ENCODE peak calls at places on chromosomes 11 and 22, in six cellular contexts. F is sigmoid colon, D is ovary, Q is tibial nerve, N is A549, M is lower leg skin. O is an unnamed sample.

GRCh38 chr11:1157645-1158591 is at the start of gene MUC5AC:
- DNase-seq in F (no peak), D (peak), Q (no peak), N (peak), M (no peak), O (peak)

GRCh38 chr22:23119492-23120414 is 22.0 kb downstream of the RSPH14 start:
- DNase-seq in F (no peak), D (no peak), Q (no peak), N (no peak), M (no peak), O (no peak)

GRCh38 chr22:48689206-48689605 is 1138.5 kb downstream of the BRD1 start:
- DNase-seq in F (no peak), D (no peak), Q (no peak), N (no peak), M (no peak), O (peak)

GRCh38 chr11:1121343-1122331 is 36.1 kb upstream of the MUC5AC start:
- DNase-seq in F (peak), D (peak), Q (no peak), N (no peak), M (no peak), O (peak)

GRCh38 chr22:47534150-47535133 is 772.0 kb downstream of the TBC1D22A start:
- DNase-seq in F (no peak), D (no peak), Q (no peak), N (no peak), M (peak), O (no peak)

GRCh38 chr11:88341852-88342251 is 4.3 kb upstream of the CTSC start:
- DNase-seq in F (no peak), D (no peak), Q (no peak), N (peak), M (no peak), O (no peak)

GRCh38 chr11:73781303-73781702 is 6.4 kb upstream of the MRPL48 start:
- DNase-seq in F (no peak), D (no peak), Q (no peak), N (no peak), M (no peak), O (no peak)

GRCh38 chr11:69920500-69921428 is 101.5 kb upstream of the FGF3 start:
- DNase-seq in F (peak), D (peak), Q (peak), N (no peak), M (no peak), O (peak)

GRCh38 chr22:49202226-49202625 is 625.4 kb downstream of the BRD1 start:
- DNase-seq in F (peak), D (peak), Q (no peak), N (no peak), M (no peak), O (peak)

GRCh38 chr22:44947029-44947428 is 62.8 kb downstream of the PHF21B start:
- DNase-seq in F (no peak), D (no peak), Q (no peak), N (no peak), M (no peak), O (no peak)

GRCh38 chr22:27124336-27125023 is 467.1 kb downstream of the MIAT start:
- DNase-seq in F (peak), D (peak), Q (no peak), N (no peak), M (no peak), O (no peak)

GRCh38 chr11:107457558-107458271 is at the start of gene CWF19L2:
- DNase-seq in F (peak), D (peak), Q (peak), N (peak), M (peak), O (peak)
- TF ChIP-seq POLR2A in F (peak), D (peak), Q (no peak), N (peak), M (no peak), O (no peak)

GRCh38 chr11:82902880-82903279 is 1.3 kb downstream of the DDIAS start:
- DNase-seq in F (no peak), D (no peak), Q (no peak), N (no peak), M (no peak), O (no peak)

GRCh38 chr11:82900277-82901164 is at the start of gene PRCP:
- DNase-seq in F (peak), D (peak), Q (peak), N (peak), M (peak), O (peak)

GRCh38 chr11:82899957-82900276 is 313 bp downstream of the PRCP start:
- DNase-seq in F (no peak), D (no peak), Q (no peak), N (no peak), M (no peak), O (no peak)

GRCh38 chr11:82902086-82902485 is 550 bp downstream of the DDIAS start:
- DNase-seq in F (no peak), D (no peak), Q (no peak), N (no peak), M (no peak), O (no peak)

DNA sequence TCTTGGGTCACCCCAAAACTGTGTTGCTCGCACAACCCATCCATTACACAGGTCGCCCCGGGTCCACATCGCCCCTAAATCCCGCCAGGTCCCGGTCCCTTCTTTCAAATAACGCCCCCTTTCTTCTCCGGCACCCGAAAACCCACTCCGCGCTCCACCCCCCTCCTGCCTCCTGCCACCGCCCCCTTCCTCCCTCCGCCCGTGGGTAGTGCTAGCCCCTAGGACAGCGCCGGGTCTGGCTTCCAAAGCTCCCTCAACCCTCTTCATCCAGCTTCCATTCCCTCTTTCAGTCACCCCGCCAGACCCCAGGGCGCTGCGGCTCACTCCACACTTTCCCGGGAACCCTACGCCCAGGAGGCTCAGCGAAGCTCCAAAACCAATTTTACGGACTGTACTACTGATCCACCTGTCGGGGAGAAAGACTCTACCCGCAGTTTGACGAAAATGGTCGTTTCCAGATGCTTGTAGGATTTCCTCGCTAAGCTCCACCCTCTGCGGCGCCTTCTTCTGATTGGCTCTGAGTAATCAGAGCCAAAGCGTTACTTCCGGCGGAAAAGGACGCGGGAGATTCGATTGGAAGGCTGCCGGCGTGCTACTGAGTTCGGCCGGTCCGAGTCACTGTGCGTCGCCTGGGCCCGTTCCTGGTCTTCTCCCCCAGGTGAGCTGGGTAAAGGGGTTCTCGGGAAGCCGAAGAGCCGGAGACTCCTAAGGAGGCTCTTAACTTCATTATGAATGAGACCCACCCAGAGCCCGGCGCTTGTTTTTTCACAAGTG is at the start of gene DDIAS:
- DNase-seq in F (peak), D (peak), Q (peak), N (peak), M (peak), O (peak)
- TF ChIP-seq POLR2A in F (peak), D (peak), Q (peak), N (peak), M (no peak), O (no peak)

DNA sequence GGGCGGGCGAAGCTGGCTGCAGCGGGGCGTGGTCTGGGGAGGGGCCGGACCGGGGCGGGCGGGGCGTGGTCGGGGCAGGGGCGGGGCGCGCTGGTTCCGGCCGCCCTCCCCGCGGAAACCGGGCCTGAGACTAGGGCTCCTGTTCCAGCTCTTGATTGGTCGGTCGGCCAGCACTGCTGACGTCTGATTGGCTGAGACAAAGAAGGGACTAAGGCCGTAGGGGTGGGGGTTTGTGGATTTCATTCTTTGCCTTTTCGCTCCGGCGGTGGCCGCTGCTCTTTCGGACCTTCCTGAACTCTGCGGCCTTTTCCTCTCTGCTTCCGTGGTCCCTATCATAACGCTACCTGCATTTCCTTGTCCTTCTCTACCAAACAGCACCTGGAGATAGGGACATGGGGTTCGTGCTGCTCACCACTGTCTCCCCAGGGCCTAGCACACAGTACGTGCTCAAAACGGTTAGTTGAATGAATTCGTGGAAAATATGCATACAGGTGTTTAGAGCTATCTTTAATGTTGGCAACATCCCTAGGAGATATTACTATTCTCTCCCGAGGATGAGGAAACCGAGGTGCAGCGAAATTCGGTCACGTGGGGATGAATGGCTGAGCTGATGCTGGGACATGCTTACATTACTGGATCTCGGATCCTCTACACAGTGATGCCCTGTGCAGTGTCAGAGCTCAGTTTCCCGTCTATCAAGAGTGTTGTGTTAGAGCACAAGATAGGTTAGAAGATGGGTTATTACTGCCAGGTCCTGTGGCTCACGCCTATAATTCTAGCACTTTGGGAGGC is 62.8 kb downstream of the NFAM1 start:
- DNase-seq in F (peak), D (peak), Q (peak), N (peak), M (peak), O (peak)
- TF ChIP-seq POLR2A in F (no peak), D (no peak), Q (no peak), N (peak), M (no peak), O (no peak)

GRCh38 chr11:62444271-62444833 is 25.5 kb downstream of the SCGB1A1 start:
- DNase-seq in F (peak), D (peak), Q (peak), N (no peak), M (peak), O (peak)
- TF ChIP-seq POLR2A in F (no peak), D (no peak), Q (no peak), N (no peak), M (no peak), O (no peak)

DNA sequence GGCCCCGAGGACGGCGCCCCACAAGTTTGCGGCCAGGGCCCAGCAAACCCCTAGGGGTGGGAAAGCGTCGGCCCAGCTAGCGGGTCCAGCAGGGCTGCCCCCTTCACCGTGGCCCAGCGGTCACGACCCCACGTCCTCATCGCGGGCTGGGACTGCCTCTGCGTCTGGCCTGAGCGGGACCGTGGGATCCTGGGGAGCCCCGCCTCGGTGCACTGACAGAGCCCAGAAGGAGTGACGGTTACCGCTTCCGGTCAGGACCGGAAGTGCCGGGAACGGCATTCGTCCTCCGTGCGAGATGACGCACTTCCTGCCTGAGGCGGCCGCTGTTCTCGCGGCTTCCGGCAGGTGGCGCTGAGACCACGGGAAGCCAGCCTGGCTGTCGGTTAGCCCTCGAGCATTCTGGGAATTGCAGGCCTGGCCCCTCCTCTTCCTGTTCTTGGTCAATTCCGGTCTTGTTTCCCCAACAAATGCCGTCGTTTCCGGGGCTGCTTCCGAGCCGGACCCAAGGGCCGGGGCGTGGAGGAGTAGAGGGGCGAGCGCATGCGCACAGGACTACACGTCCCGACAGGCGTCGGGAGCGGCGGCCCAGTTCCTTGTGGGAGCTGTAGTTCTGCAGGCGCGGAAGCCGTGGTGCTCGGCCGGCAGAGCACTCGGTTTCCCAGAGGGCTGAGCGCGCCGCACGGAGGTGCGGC is at the start of gene TSSC4:
- DNase-seq in F (peak), D (peak), Q (peak), N (peak), M (peak), O (peak)
- TF ChIP-seq POLR2A in F (peak), D (peak), Q (peak), N (peak), M (peak), O (peak)